ENCODE peak calls at places on chromosomes 11 and 22, in four cellular contexts. S is hippocampal formation, B is RCC 7860, R is A549. V is an unnamed sample.

GRCh38 chr11:8167796-8168195 is 1.0 kb downstream of the RIC3 start:
- DNase-seq in B (no peak), R (no peak), S (no peak), V (peak)

GRCh38 chr11:30016588-30017363 is at the start of gene KCNA4:
- DNase-seq in R (peak), S (no peak), B (no peak), V (no peak)

GRCh38 chr22:46946383-46946965 is 184.0 kb downstream of the TBC1D22A start:
- DNase-seq in S (no peak), B (no peak), R (no peak), V (no peak)

GRCh38 chr11:109971184-109971523 is 122.0 kb upstream of the ZC3H12C start:
- DNase-seq in R (no peak), B (no peak), S (peak), V (peak)

GRCh38 chr11:13940611-13941256 is 21.8 kb upstream of the SPON1 start:
- DNase-seq in R (no peak), S (no peak), B (no peak), V (peak)

GRCh38 chr11:18375941-18376340 is 18.4 kb upstream of the LDHA start:
- DNase-seq in S (no peak), R (no peak), B (no peak), V (no peak)

GRCh38 chr22:45096256-45096907 is 67.3 kb upstream of the NUP50 start:
- DNase-seq in S (peak), R (peak), B (peak), V (peak)

GRCh38 chr11:75107187-75107586 is 10.5 kb upstream of the OR2AT4 start:
- DNase-seq in B (peak), S (no peak), R (no peak), V (no peak)

GRCh38 chr11:638616-639323 is 1.7 kb downstream of the DRD4 start:
- DNase-seq in R (no peak), S (no peak), B (no peak), V (no peak)

GRCh38 chr11:2473361-2474058 is 28.7 kb downstream of the KCNQ1 start:
- DNase-seq in S (no peak), R (no peak), B (no peak), V (no peak)

GRCh38 chr22:45931042-45931441 is 45.9 kb downstream of the WNT7B start:
- DNase-seq in R (no peak), S (no peak), B (no peak), V (no peak)

GRCh38 chr11:24198458-24198857 is 298.4 kb upstream of the LUZP2 start:
- DNase-seq in B (no peak), R (no peak), S (no peak), V (no peak)

GRCh38 chr11:31779268-31779879 is 31.7 kb downstream of the PAX6 start:
- DNase-seq in R (no peak), B (no peak), S (no peak), V (no peak)

GRCh38 chr11:83449338-83449913 is 163.3 kb upstream of the CCDC90B start:
- DNase-seq in S (no peak), B (peak), R (no peak), V (no peak)

GRCh38 chr22:23124611-23125511 is 16.9 kb downstream of the RSPH14 start:
- DNase-seq in S (no peak), B (no peak), R (no peak), V (no peak)

GRCh38 chr11:19187880-19188279 is 13.9 kb downstream of the CSRP3 start:
- DNase-seq in R (no peak), B (no peak), S (peak), V (no peak)

GRCh38 chr22:43000441-43001175 is 14.3 kb downstream of the PACSIN2 start:
- DNase-seq in R (no peak), S (no peak), B (no peak), V (no peak)

GRCh38 chr11:2686360-2687222 is 13.2 kb downstream of the KCNQ1OT1 start:
- DNase-seq in R (no peak), S (no peak), B (no peak), V (no peak)